ENCODE peak calls at places on chromosomes 13 and 19, in seven cellular contexts. B is stomach, R is Peyer's patch, H is hepatocyte, Q is esophagus squamous epithelium, V is left lung, L is kidney. W is an unnamed sample. For H3K4me1, the result is how much of the 10 kb centered on the place peaks cover.

GRCh38 chr19:12800873-12801465 is 631 bp downstream of the PRDX2 start:
- DNase-seq in B (no peak), R (peak), H (peak), Q (no peak), V (no peak), L (peak), W (no peak)

GRCh38 chr19:10891360-10892108 is 20.2 kb downstream of the CARM1 start:
- DNase-seq in B (peak), R (peak), H (peak), Q (no peak), V (no peak), L (peak), W (no peak)

GRCh38 chr19:34503546-34504272 is 22.2 kb downstream of the WTIP start:
- DNase-seq in B (peak), R (peak), H (no peak), Q (no peak), V (no peak), L (peak), W (no peak)

GRCh38 chr13:95296326-95296939 is 4.8 kb downstream of the ABCC4 start:
- DNase-seq in B (peak), R (peak), H (peak), Q (no peak), V (no peak), L (no peak), W (peak)

GRCh38 chr19:15812059-15812722 is 3.3 kb downstream of the OR10H1 start:
- DNase-seq in B (peak), R (peak), H (no peak), Q (no peak), V (no peak), L (no peak), W (no peak)

GRCh38 chr19:45123440-45123850 is 30.5 kb downstream of the PPP1R37 start:
- DNase-seq in B (peak), R (no peak), H (peak), Q (no peak), V (no peak), L (no peak), W (no peak)

GRCh38 chr19:10227215-10227971 is 3.7 kb downstream of the S1PR2 start:
- DNase-seq in B (no peak), R (no peak), H (no peak), Q (no peak), V (no peak), L (peak), W (no peak)

GRCh38 chr19:13091400-13092161 is 11.1 kb downstream of the LYL1 start:
- DNase-seq in B (no peak), R (no peak), H (peak), Q (no peak), V (peak), L (no peak), W (peak)

GRCh38 chr13:30816733-30817132 is 81.4 kb downstream of the ALOX5AP start:
- DNase-seq in B (no peak), R (no peak), H (no peak), Q (no peak), V (no peak), L (no peak), W (no peak)

GRCh38 chr13:46211116-46211515 is 612 bp upstream of the LRRC63 start:
- DNase-seq in B (no peak), R (no peak), H (peak), Q (no peak), V (no peak), L (no peak), W (no peak)

GRCh38 chr13:108083056-108083455 is 132.3 kb downstream of the LIG4 start:
- DNase-seq in B (no peak), R (no peak), H (no peak), Q (no peak), V (no peak), L (no peak), W (no peak)

GRCh38 chr19:19588546-19588945 is 29.9 kb downstream of the PBX4 start:
- DNase-seq in B (no peak), R (no peak), H (no peak), Q (no peak), V (no peak), L (no peak), W (no peak)

GRCh38 chr19:10122066-10122465 is 2.4 kb upstream of the EIF3G start:
- DNase-seq in B (no peak), R (no peak), H (no peak), Q (no peak), V (no peak), L (no peak), W (no peak)

GRCh38 chr19:40416918-40417713 is 3.9 kb upstream of the PRX start:
- DNase-seq in B (peak), R (peak), H (no peak), Q (no peak), V (peak), L (peak), W (peak)

GRCh38 chr13:50144473-50145160 is 129.4 kb downstream of the KCNRG start:
- DNase-seq in B (no peak), R (no peak), H (no peak), Q (no peak), V (no peak), L (no peak), W (no peak)

GRCh38 chr13:102688306-102688973 is 6.4 kb downstream of the METTL21C start:
- DNase-seq in B (no peak), R (no peak), H (no peak), Q (no peak), V (no peak), L (no peak), W (no peak)

GRCh38 chr13:80139196-80139595 is 201.7 kb downstream of the SPRY2 start:
- DNase-seq in B (no peak), R (no peak), H (no peak), Q (no peak), V (no peak), L (no peak), W (no peak)

GRCh38 chr19:29524912-29525870 is 603 bp upstream of the VSTM2B start:
- DNase-seq in B (no peak), R (no peak), H (no peak), Q (no peak), V (no peak), L (peak), W (peak)

GRCh38 chr19:44882063-44882462 is 9.0 kb upstream of the TOMM40 start:
- DNase-seq in B (no peak), R (no peak), H (no peak), Q (no peak), V (no peak), L (no peak), W (no peak)

GRCh38 chr13:106566682-106567420 is 1.1 kb downstream of the ARGLU1 start:
- DNase-seq in B (peak), R (peak), H (peak), Q (peak), V (no peak), L (peak), W (peak)

GRCh38 chr13:43991773-43992201 is 112.1 kb downstream of the LACC1 start:
- DNase-seq in B (no peak), R (no peak), H (no peak), Q (no peak), V (no peak), L (no peak), W (no peak)

GRCh38 chr19:28956421-28956820 is 256.5 kb downstream of the UQCRFS1 start:
- DNase-seq in B (no peak), R (no peak), H (no peak), Q (no peak), V (no peak), L (no peak), W (no peak)

GRCh38 chr19:30092721-30093569 is 150.9 kb downstream of the URI1 start:
- DNase-seq in B (no peak), R (no peak), H (no peak), Q (no peak), V (no peak), L (no peak), W (no peak)

GRCh38 chr13:98528663-98529064 is 48.2 kb downstream of the STK24 start:
- DNase-seq in B (no peak), R (peak), H (no peak), Q (no peak), V (no peak), L (no peak), W (no peak)

DNA sequence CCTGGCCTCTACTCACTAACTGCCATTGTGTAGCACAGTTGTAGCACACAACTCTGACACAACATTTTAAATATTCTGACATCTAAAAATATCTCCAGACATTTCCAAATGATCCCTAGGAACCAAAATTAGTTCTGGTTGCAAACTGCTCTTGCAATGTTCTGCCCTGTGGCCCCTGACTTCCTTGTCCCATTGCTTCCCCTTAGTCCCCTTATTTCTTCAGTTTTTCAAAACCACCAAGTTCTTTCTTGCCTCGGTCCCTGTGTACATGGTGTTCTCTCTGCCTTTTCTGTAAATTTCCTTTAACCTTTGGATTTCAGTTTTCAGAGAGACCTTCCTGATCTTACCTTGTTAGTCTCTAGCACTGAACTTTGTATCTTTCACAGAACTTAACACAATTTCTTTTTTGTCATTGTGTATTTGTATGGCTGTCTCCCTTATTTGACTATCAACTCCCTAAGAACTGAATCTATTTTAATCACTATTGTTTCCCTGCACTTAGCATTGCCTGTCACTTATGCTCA is 87.6 kb upstream of the MLNR start:
- DNase-seq in B (no peak), R (no peak), H (no peak), Q (no peak), V (no peak), L (no peak), W (no peak)
- H3K4me1 ChIP-seq in B (under half), R (under half), H (under half), Q (under half), V (under half), L (under half), W (under half)

GRCh38 chr13:24744247-24744646 is 19.7 kb upstream of the RNF17 start:
- DNase-seq in B (no peak), R (no peak), H (no peak), Q (no peak), V (no peak), L (no peak), W (no peak)

GRCh38 chr13:24745861-24746617 is 17.9 kb upstream of the RNF17 start:
- DNase-seq in B (no peak), R (no peak), H (no peak), Q (no peak), V (no peak), L (no peak), W (no peak)

GRCh38 chr13:24746618-24747247 is 17.2 kb upstream of the RNF17 start:
- DNase-seq in B (no peak), R (no peak), H (peak), Q (no peak), V (no peak), L (no peak), W (no peak)

GRCh38 chr13:24745516-24745860 is 18.5 kb upstream of the RNF17 start:
- DNase-seq in B (no peak), R (no peak), H (no peak), Q (no peak), V (no peak), L (no peak), W (no peak)

DNA sequence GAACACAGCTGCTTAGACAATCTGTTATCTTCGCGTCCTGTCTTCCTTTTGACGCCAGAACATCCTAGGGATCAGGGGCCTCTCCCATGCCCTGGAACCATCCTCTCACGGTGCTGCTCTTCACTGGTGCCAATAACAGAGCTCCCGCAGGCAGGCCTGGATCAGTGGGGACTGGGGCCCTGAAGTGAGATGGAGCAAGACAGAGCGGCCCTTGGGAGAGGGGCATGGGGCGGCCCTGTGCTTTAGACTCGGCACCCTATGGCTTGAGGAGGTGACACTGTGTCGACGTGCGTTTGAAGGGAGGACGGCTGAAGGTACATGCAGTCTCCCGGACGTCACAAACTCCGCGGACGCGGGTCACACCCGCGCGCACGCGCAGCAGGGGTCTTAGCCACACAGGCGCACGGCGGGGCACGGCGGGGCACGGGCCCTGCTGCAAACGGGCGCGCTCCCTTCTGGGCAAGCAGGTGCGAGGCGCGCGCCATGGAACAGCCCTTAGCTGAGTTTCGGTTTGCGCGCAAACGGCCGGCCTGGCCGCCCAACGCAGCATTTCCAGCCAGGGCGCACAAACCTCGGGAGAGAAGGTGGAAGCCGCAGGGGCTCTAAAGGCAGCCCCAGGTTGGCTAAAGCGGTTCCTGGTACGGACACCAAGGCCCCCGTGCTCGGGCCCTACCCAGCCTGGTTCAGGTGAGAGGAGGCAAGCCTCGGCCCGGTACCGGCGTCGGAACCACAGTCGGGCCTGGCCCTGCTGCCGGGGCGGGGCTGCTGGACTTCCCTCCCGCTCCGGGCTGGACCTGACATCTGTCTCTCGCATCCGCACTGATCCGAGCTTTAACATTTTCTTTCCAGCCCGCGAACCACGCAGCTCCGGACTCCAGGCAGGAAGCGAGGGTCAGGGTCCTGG is 16.5 kb upstream of the RNF17 start:
- DNase-seq in B (no peak), R (no peak), H (peak), Q (no peak), V (peak), L (no peak), W (no peak)
- H3K4me3 ChIP-seq in B (peak), R (peak), H (peak), Q (peak), V (peak), L (no peak), W (no peak)

DNA sequence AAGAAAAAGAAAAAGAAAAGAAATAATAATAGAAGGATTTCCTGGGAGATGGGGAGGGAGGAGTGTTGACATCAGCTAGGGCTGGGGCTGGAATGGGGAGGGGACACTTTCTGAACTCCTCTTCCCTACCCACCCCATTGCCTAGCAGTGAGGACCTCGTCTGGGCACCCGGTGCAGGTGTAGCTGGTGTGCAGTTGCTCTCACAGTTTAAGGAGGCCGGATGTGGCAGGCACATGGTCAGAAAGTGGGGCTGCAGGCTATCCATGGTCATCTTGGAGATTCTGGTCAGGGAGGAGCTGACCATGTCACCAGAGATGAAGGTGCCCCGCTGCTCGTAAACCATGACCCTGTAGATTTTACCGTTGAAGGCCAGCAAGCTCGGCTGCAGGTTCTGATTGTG is 8.5 kb upstream of the TUBB4A start:
- DNase-seq in B (no peak), R (no peak), H (no peak), Q (no peak), V (no peak), L (no peak), W (no peak)
- H3K4me1 ChIP-seq in B (under half), R (under half), H (under half), Q (under half), V (under half), L (under half), W (under half)

DNA sequence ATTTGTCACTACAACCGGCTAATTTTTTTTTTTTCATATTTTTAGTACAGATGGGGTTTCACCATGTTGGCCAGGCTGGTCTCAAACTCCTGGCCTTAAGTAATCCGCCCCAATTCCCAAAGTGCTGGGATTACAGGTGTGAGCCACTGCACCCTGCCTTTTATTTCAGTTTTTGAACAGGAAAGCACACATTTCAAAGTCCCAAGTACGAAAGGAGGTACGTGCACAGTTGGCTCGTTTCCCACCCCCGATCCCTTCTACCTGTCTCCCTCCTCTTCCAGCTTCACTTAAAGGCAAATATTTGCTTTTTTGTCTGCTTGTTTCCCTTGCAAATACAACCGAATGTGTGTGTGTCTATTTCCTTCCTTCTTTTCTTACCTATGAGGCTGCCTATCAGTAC is 30.5 kb downstream of the ZIC5 start:
- DNase-seq in B (no peak), R (no peak), H (no peak), Q (no peak), V (no peak), L (no peak), W (peak)
- H3K4me3 ChIP-seq in B (no peak), R (no peak), H (no peak), Q (no peak), V (no peak), L (no peak), W (no peak)

DNA sequence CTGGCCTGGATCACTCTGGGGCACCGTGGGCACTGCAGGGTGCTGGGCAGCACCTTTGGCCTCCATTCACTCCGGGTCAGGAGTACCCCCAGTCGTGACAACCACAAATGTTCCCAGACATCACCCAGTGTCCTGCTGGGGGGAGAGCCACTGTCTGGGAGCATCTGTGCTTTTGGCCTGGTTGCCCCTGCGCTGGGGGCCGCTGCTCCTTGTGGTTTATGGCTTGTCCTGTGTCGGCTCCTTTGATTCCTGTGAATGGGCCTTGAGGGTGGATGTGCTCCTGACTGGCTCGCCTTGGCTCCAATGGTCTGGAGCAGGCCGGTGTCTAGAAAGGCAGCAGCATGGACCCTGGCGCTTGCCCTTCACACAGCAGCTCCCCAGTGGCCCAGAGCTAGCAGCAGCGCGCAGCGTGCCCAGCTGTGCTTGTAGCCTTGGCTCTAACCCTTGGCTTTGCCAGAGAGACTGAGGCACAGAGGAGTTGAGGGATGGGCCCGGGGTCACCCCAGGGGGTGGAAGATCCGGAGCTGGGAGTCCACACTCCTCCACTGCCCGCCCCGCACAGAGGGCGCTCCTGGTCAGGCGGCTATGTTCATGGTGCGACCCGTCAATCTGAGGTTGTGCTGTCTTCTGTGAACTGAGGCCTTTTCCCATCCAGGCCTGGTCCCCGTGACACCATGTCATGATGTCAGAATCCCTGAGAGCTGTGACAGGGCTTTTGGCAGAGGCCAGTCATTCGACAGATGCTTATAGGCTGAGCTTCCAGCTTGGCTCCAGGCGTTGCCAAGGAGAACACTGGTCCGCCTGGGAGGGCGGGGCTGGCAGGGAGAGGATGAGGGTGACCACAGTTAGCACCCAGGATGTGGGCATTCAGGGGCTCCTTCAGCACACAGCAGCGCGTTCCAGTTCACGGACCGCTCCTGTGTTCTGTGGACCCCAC is 4.1 kb downstream of the DAZAP1 start:
- DNase-seq in B (no peak), R (no peak), H (no peak), Q (no peak), V (peak), L (peak), W (no peak)
- H3K4me1 ChIP-seq in B (half or more), R (under half), H (half or more), Q (half or more), V (half or more), L (half or more), W (under half)

GRCh38 chr13:100532090-100532766 is 56.4 kb downstream of the GGACT start:
- DNase-seq in B (no peak), R (peak), H (no peak), Q (no peak), V (no peak), L (no peak), W (no peak)
- H3K4me3 ChIP-seq in B (no peak), R (no peak), H (no peak), Q (no peak), V (no peak), L (peak), W (no peak)

GRCh38 chr13:41052441-41052840 is 8.9 kb upstream of the WBP4 start:
- DNase-seq in B (no peak), R (no peak), H (no peak), Q (no peak), V (no peak), L (no peak), W (no peak)
- H3K4me1 ChIP-seq in B (half or more), R (under half), H (under half), Q (under half), V (under half), L (under half), W (half or more)

DNA sequence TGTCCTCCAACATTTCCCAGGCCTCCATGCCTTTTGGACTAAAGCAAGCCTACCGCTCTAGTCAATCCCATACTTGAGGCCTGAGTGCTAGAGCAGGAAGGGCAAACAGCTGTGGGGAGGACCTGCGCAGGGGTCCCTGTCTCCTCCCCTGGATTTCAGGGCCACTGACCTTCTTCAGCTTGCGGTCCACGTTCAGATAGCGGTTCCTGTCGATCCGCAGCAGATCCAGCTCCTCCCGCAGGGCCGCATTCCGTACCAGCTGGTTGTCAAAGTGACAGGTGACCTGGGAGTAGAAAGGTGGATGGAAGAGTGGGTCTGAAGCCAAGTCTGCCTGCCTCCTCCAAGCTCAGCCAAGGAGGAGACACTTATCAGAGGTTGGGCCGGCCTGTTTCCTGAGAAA is 14.0 kb upstream of the EMP3 start:
- DNase-seq in B (no peak), R (no peak), H (no peak), Q (no peak), V (no peak), L (peak), W (peak)
- H3K4me3 ChIP-seq in B (no peak), R (no peak), H (no peak), Q (no peak), V (no peak), L (no peak), W (no peak)

GRCh38 chr19:2170987-2171348 is 7.2 kb downstream of the DOT1L start:
- DNase-seq in B (no peak), R (no peak), H (no peak), Q (no peak), V (no peak), L (no peak), W (no peak)
- H3K4me1 ChIP-seq in B (half or more), R (under half), H (half or more), Q (half or more), V (under half), L (half or more), W (half or more)

W was measured in right lobe of liver.